ENCODE peak calls at places on chromosomes 12 and 14, in nine cellular contexts. Y is left lobe of liver; H is globus pallidus; D is stimulated activated CD8-positive, alpha-beta memory T cell treated with anti-CD3 and anti-CD28 coated beads, Interleukin-7, amount 100 ng/mL, for 1 hour; R is fibroblast of mammary gland; Z is small intestine; Q is NCI-H446 treated with DMSO at 0.1 percent for 48 hours; T is ELR; O is heart right ventricle. J is an unnamed sample.

GRCh38 chr12:88955541-88955940 is 375.3 kb upstream of the KITLG start:
- DNase-seq in Y (no peak), H (no peak), D (no peak), R (no peak), Z (peak), Q (no peak), T (no peak), O (no peak), J (no peak)

GRCh38 chr12:12521044-12521485 is 41.6 kb downstream of the DUSP16 start:
- DNase-seq in Y (no peak), H (peak), D (no peak), R (no peak), Z (peak), Q (no peak), T (no peak), O (no peak), J (no peak)

GRCh38 chr12:25119020-25119419 is 75.9 kb downstream of the DNAI7 start:
- DNase-seq in Y (no peak), H (no peak), D (no peak), R (no peak), Z (no peak), Q (no peak), T (peak), O (no peak), J (no peak)

GRCh38 chr14:101082036-101082435 is 178.5 kb upstream of the RTL1 start:
- DNase-seq in Y (peak), H (no peak), D (no peak), R (no peak), Z (no peak), Q (no peak), T (no peak), O (no peak), J (no peak)

GRCh38 chr14:100578552-100578951 is 8.7 kb downstream of the BEGAIN start:
- DNase-seq in Y (no peak), H (no peak), D (no peak), R (peak), Z (no peak), Q (no peak), T (peak), O (no peak), J (no peak)

GRCh38 chr12:115320451-115320850 is 636.5 kb upstream of the TBX3 start:
- DNase-seq in Y (no peak), H (no peak), D (no peak), R (no peak), Z (no peak), Q (no peak), T (no peak), O (no peak), J (no peak)

GRCh38 chr12:68240079-68240478 is 13.3 kb downstream of the IL22 start:
- DNase-seq in Y (no peak), H (no peak), D (no peak), R (peak), Z (peak), Q (no peak), T (peak), O (no peak), J (peak)

GRCh38 chr12:45648070-45648469 is 81.4 kb upstream of the ARID2 start:
- DNase-seq in Y (peak), H (peak), D (no peak), R (no peak), Z (peak), Q (no peak), T (no peak), O (peak), J (no peak)

GRCh38 chr12:95487024-95487423 is 13.1 kb downstream of the METAP2 start:
- DNase-seq in Y (no peak), H (no peak), D (no peak), R (no peak), Z (peak), Q (no peak), T (no peak), O (no peak), J (no peak)

GRCh38 chr12:72296389-72296788 is 24.2 kb downstream of the TRHDE start:
- DNase-seq in Y (no peak), H (no peak), D (no peak), R (peak), Z (no peak), Q (no peak), T (peak), O (no peak), J (no peak)

J was measured in GOT3.